ENCODE peak calls at places on chromosomes 16 and 17, in five cellular contexts. One of them, this sample, is unnamed.

GRCh38 chr17:15963670-15964110 is 18.8 kb downstream of the ADORA2B start:
- DNase-seq in tibial nerve: no peak
- DNase-seq in heart left ventricle: no peak
- DNase-seq in neural progenitor cell: no peak
- DNase-seq in NB4: no peak
- DNase-seq in this sample: no peak

GRCh38 chr17:40179923-40180659 is 2.8 kb downstream of the RAPGEFL1 start:
- DNase-seq in tibial nerve: no peak
- DNase-seq in heart left ventricle: no peak
- DNase-seq in neural progenitor cell: no peak
- DNase-seq in NB4: peak
- DNase-seq in this sample: no peak

GRCh38 chr17:72715906-72716572 is 376.4 kb downstream of the SLC39A11 start:
- DNase-seq in tibial nerve: peak
- DNase-seq in heart left ventricle: no peak
- DNase-seq in neural progenitor cell: no peak
- DNase-seq in NB4: no peak
- DNase-seq in this sample: no peak

GRCh38 chr16:19835989-19836421 is 48.6 kb downstream of the GPRC5B start:
- DNase-seq in tibial nerve: no peak
- DNase-seq in heart left ventricle: no peak
- DNase-seq in neural progenitor cell: no peak
- DNase-seq in NB4: no peak
- DNase-seq in this sample: no peak

GRCh38 chr16:11674818-11675560 is 6.7 kb downstream of the SNN start:
- DNase-seq in tibial nerve: no peak
- DNase-seq in heart left ventricle: no peak
- DNase-seq in neural progenitor cell: no peak
- DNase-seq in NB4: no peak
- DNase-seq in this sample: no peak

GRCh38 chr17:79137015-79137770 is 62.6 kb downstream of the ENGASE start:
- DNase-seq in tibial nerve: no peak
- DNase-seq in heart left ventricle: no peak
- DNase-seq in neural progenitor cell: no peak
- DNase-seq in NB4: no peak
- DNase-seq in this sample: no peak

GRCh38 chr17:27496501-27496943 is 40.3 kb downstream of the KSR1 start:
- DNase-seq in tibial nerve: no peak
- DNase-seq in heart left ventricle: no peak
- DNase-seq in neural progenitor cell: peak
- DNase-seq in NB4: no peak
- DNase-seq in this sample: peak

GRCh38 chr16:57380671-57381462 is 8.6 kb downstream of the CX3CL1 start:
- DNase-seq in tibial nerve: peak
- DNase-seq in heart left ventricle: peak
- DNase-seq in neural progenitor cell: no peak
- DNase-seq in NB4: no peak
- DNase-seq in this sample: no peak

GRCh38 chr16:15572329-15573001 is 70.5 kb downstream of the MARF1 start:
- DNase-seq in tibial nerve: no peak
- DNase-seq in heart left ventricle: no peak
- DNase-seq in neural progenitor cell: no peak
- DNase-seq in NB4: peak
- DNase-seq in this sample: no peak

GRCh38 chr17:72338304-72338703 is 217.5 kb downstream of the SOX9 start:
- DNase-seq in tibial nerve: no peak
- DNase-seq in heart left ventricle: no peak
- DNase-seq in neural progenitor cell: no peak
- DNase-seq in NB4: no peak
- DNase-seq in this sample: no peak

GRCh38 chr17:77254961-77255741 is 114.4 kb downstream of the SEC14L1 start:
- DNase-seq in tibial nerve: no peak
- DNase-seq in heart left ventricle: no peak
- DNase-seq in neural progenitor cell: peak
- DNase-seq in NB4: peak
- DNase-seq in this sample: no peak

GRCh38 chr17:2410951-2411350 is 10.1 kb upstream of the MNT start:
- DNase-seq in tibial nerve: no peak
- DNase-seq in heart left ventricle: no peak
- DNase-seq in neural progenitor cell: no peak
- DNase-seq in NB4: no peak
- DNase-seq in this sample: no peak

GRCh38 chr16:56589141-56590039 is at the start of gene MT3:
- DNase-seq in tibial nerve: no peak
- DNase-seq in heart left ventricle: no peak
- DNase-seq in neural progenitor cell: peak
- DNase-seq in NB4: no peak
- DNase-seq in this sample: no peak

GRCh38 chr17:10420811-10421210 is 939 bp downstream of the MYH8 start:
- DNase-seq in tibial nerve: no peak
- DNase-seq in heart left ventricle: no peak
- DNase-seq in neural progenitor cell: no peak
- DNase-seq in NB4: no peak
- DNase-seq in this sample: no peak

GRCh38 chr17:82822281-82822680 is 17.5 kb downstream of the ZNF750 start:
- DNase-seq in tibial nerve: no peak
- DNase-seq in heart left ventricle: peak
- DNase-seq in neural progenitor cell: no peak
- DNase-seq in NB4: no peak
- DNase-seq in this sample: no peak

GRCh38 chr17:17790673-17791464 is 45.9 kb downstream of the SREBF1 start:
- DNase-seq in tibial nerve: no peak
- DNase-seq in heart left ventricle: no peak
- DNase-seq in neural progenitor cell: no peak
- DNase-seq in NB4: no peak
- DNase-seq in this sample: no peak

GRCh38 chr16:51429041-51429440 is 278.0 kb upstream of the SALL1 start:
- DNase-seq in tibial nerve: no peak
- DNase-seq in heart left ventricle: no peak
- DNase-seq in neural progenitor cell: no peak
- DNase-seq in NB4: no peak
- DNase-seq in this sample: no peak

GRCh38 chr17:4539025-4539424 is 16.2 kb downstream of the MYBBP1A start:
- DNase-seq in tibial nerve: no peak
- DNase-seq in heart left ventricle: no peak
- DNase-seq in neural progenitor cell: no peak
- DNase-seq in NB4: no peak
- DNase-seq in this sample: no peak

GRCh38 chr16:14668556-14669223 is 25.4 kb downstream of the PLA2G10 start:
- DNase-seq in tibial nerve: no peak
- DNase-seq in heart left ventricle: no peak
- DNase-seq in neural progenitor cell: no peak
- DNase-seq in NB4: no peak
- DNase-seq in this sample: no peak

GRCh38 chr16:50251375-50252081 is 14.8 kb upstream of the ADCY7 start:
- DNase-seq in tibial nerve: no peak
- DNase-seq in heart left ventricle: peak
- DNase-seq in neural progenitor cell: no peak
- DNase-seq in NB4: peak
- DNase-seq in this sample: no peak

GRCh38 chr17:9162275-9162985 is 141.1 kb downstream of the NTN1 start:
- DNase-seq in tibial nerve: peak
- DNase-seq in heart left ventricle: no peak
- DNase-seq in neural progenitor cell: peak
- DNase-seq in NB4: no peak
- DNase-seq in this sample: no peak
- TF ChIP-seq CTCF in tibial nerve: no peak
- TF ChIP-seq CTCF in heart left ventricle: no peak
- TF ChIP-seq CTCF in neural progenitor cell: peak
- TF ChIP-seq CTCF in NB4: no peak
- TF ChIP-seq CTCF in this sample: no peak

GRCh38 chr16:75546293-75546692 is 9.8 kb downstream of the TMEM231 start:
- DNase-seq in tibial nerve: no peak
- DNase-seq in heart left ventricle: no peak
- DNase-seq in neural progenitor cell: no peak
- DNase-seq in NB4: no peak
- DNase-seq in this sample: no peak

GRCh38 chr16:75555213-75555706 is 792 bp downstream of the TMEM231 start:
- DNase-seq in tibial nerve: peak
- DNase-seq in heart left ventricle: peak
- DNase-seq in neural progenitor cell: peak
- DNase-seq in NB4: peak
- DNase-seq in this sample: peak

GRCh38 chr16:75552951-75553350 is 3.1 kb downstream of the TMEM231 start:
- DNase-seq in tibial nerve: no peak
- DNase-seq in heart left ventricle: no peak
- DNase-seq in neural progenitor cell: no peak
- DNase-seq in NB4: no peak
- DNase-seq in this sample: no peak

GRCh38 chr16:75555707-75556512 is at the start of gene TMEM231:
- DNase-seq in tibial nerve: peak
- DNase-seq in heart left ventricle: peak
- DNase-seq in neural progenitor cell: peak
- DNase-seq in NB4: peak
- DNase-seq in this sample: peak

DNA sequence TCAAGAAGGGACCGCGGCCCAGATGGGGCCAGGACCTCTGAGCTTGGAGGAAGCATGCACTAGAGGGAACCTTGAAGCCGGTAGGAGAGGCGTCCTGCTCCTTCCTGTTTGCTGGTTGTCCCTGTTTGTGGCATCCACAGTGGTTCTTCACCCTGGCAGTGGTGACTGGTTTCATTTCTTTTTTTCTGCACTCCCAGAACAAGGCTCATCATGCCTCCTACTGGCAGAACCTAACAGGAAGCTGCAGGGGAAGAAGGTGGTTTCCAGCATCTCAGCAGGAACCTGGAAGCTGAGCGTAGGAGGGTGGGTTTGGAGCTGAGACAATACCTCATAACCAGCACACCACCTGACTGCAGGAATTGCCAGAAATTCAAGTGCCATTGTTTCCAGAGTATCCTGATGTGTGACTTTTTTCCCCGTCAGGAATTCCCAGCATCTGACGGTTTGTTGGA is 5.8 kb downstream of the TMEM231 start:
- DNase-seq in tibial nerve: peak
- DNase-seq in heart left ventricle: no peak
- DNase-seq in neural progenitor cell: peak
- DNase-seq in NB4: peak
- DNase-seq in this sample: peak
- TF ChIP-seq CTCF in tibial nerve: no peak
- TF ChIP-seq CTCF in heart left ventricle: peak
- TF ChIP-seq CTCF in neural progenitor cell: peak
- TF ChIP-seq CTCF in NB4: peak
- TF ChIP-seq CTCF in this sample: peak

DNA sequence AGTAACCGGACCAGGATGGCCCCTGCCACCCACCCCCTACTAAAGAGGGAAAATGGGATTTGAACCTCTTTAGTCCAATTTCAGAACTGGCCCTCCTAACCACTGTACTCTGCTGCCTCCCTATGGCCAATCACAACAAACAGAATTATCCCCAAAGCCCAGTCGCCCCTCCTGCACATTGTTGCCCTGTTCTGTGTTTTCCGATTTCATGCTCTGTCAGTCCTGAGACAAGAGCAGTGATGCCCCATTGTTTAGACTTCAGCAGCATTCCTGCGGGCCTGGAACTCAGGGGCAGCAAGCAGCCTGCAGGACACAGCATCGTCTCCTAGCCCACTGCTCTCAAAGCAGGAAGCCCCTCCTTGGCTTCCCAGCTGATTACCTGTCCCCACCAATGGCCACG is 20.5 kb upstream of the KLHL11 start:
- DNase-seq in tibial nerve: no peak
- DNase-seq in heart left ventricle: no peak
- DNase-seq in neural progenitor cell: peak
- DNase-seq in NB4: peak
- DNase-seq in this sample: no peak
- TF ChIP-seq CTCF in tibial nerve: no peak
- TF ChIP-seq CTCF in heart left ventricle: no peak
- TF ChIP-seq CTCF in neural progenitor cell: peak
- TF ChIP-seq CTCF in NB4: no peak
- TF ChIP-seq CTCF in this sample: peak

GRCh38 chr17:48412841-48413240 is 17.2 kb downstream of the SKAP1 start:
- DNase-seq in tibial nerve: no peak
- DNase-seq in heart left ventricle: no peak
- DNase-seq in neural progenitor cell: no peak
- DNase-seq in NB4: no peak
- DNase-seq in this sample: no peak
- TF ChIP-seq CTCF in tibial nerve: no peak
- TF ChIP-seq CTCF in heart left ventricle: no peak
- TF ChIP-seq CTCF in neural progenitor cell: no peak
- TF ChIP-seq CTCF in NB4: no peak
- TF ChIP-seq CTCF in this sample: no peak

GRCh38 chr16:72857841-72858594 is 189.9 kb downstream of the ZFHX3 start:
- DNase-seq in tibial nerve: no peak
- DNase-seq in heart left ventricle: no peak
- DNase-seq in neural progenitor cell: peak
- DNase-seq in NB4: no peak
- DNase-seq in this sample: no peak

GRCh38 chr16:72858611-72859493 is 189.1 kb downstream of the ZFHX3 start:
- DNase-seq in tibial nerve: no peak
- DNase-seq in heart left ventricle: no peak
- DNase-seq in neural progenitor cell: no peak
- DNase-seq in NB4: no peak
- DNase-seq in this sample: no peak

GRCh38 chr16:72854537-72854936 is 193.4 kb downstream of the ZFHX3 start:
- DNase-seq in tibial nerve: no peak
- DNase-seq in heart left ventricle: no peak
- DNase-seq in neural progenitor cell: no peak
- DNase-seq in NB4: no peak
- DNase-seq in this sample: no peak

GRCh38 chr16:72859581-72859980 is 188.3 kb downstream of the ZFHX3 start:
- DNase-seq in tibial nerve: no peak
- DNase-seq in heart left ventricle: no peak
- DNase-seq in neural progenitor cell: no peak
- DNase-seq in NB4: no peak
- DNase-seq in this sample: no peak

DNA sequence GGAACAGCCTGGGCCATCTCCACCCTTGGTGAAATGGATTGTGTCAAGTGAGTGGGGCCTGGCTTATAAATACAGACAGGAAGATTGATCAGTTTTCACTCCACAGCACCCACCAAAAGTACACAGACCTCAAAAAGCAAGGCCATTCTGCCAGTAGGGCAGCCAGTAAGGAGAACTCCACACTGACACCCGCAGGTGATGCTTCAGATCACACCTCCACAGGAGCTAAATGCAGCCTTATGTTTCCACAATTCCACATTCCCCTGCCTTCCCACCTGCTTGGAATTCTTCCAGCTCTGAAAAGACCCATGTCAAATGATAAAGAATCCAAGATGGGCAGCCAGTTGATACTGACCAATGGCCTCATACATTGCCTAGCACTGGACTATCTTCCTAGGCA is 191.1 kb downstream of the ZFHX3 start:
- DNase-seq in tibial nerve: no peak
- DNase-seq in heart left ventricle: no peak
- DNase-seq in neural progenitor cell: peak
- DNase-seq in NB4: peak
- DNase-seq in this sample: peak
- TF ChIP-seq CTCF in tibial nerve: no peak
- TF ChIP-seq CTCF in heart left ventricle: no peak
- TF ChIP-seq CTCF in neural progenitor cell: peak
- TF ChIP-seq CTCF in NB4: peak
- TF ChIP-seq CTCF in this sample: peak

GRCh38 chr17:29251969-29252866 is 5.6 kb downstream of the CRYBA1 start:
- DNase-seq in tibial nerve: no peak
- DNase-seq in heart left ventricle: no peak
- DNase-seq in neural progenitor cell: peak
- DNase-seq in NB4: peak
- DNase-seq in this sample: no peak
- TF ChIP-seq CTCF in tibial nerve: peak
- TF ChIP-seq CTCF in heart left ventricle: peak
- TF ChIP-seq CTCF in neural progenitor cell: peak
- TF ChIP-seq CTCF in NB4: peak
- TF ChIP-seq CTCF in this sample: peak

This sample was measured in GM10248.